ENCODE peak calls at places on chromosomes 12 and 14, in eight cellular contexts. R is PC-9, N is endothelial cell of umbilical vein, I is transverse colon, W is stomach, S is thoracic aorta, X is HCT116, P is upper lobe of right lung. V is an unnamed sample. For H3K4me1, the result is how much of the 10 kb centered on the place peaks cover.

GRCh38 chr14:72986214-72986613 is 40.7 kb downstream of the ZFYVE1 start:
- DNase-seq in N (no peak), X (no peak), S (no peak), I (no peak), W (no peak), P (no peak), R (no peak), V (no peak)

GRCh38 chr12:16531623-16532022 is 74.3 kb downstream of the LMO3 start:
- DNase-seq in N (no peak), X (no peak), P (no peak), I (peak), W (peak), R (no peak), S (no peak), V (no peak)

GRCh38 chr12:39048395-39048794 is 143.0 kb upstream of the CPNE8 start:
- DNase-seq in X (no peak), W (no peak), P (no peak), S (no peak), R (no peak), N (no peak), I (no peak), V (no peak)

GRCh38 chr14:49687942-49688700 is at the start of gene POLE2:
- DNase-seq in S (peak), R (peak), P (peak), X (peak), N (peak), W (peak), I (peak), V (peak)

GRCh38 chr12:43976027-43976426 is 140.1 kb downstream of the TMEM117 start:
- DNase-seq in I (no peak), W (no peak), P (no peak), R (no peak), S (no peak), X (no peak), N (no peak), V (no peak)

GRCh38 chr12:2973566-2973965 is 14.4 kb downstream of the TEAD4 start:
- DNase-seq in N (no peak), X (no peak), R (no peak), P (no peak), I (no peak), S (no peak), W (no peak), V (no peak)

GRCh38 chr12:53508534-53509199 is 1.4 kb upstream of the NPFF start:
- DNase-seq in I (peak), N (peak), S (peak), R (peak), X (no peak), P (peak), W (peak), V (no peak)

GRCh38 chr12:101901782-101902181 is 24.4 kb downstream of the DRAM1 start:
- DNase-seq in R (no peak), P (no peak), S (no peak), X (no peak), N (no peak), W (no peak), I (no peak), V (no peak)

GRCh38 chr14:58966991-58967390 is 221.5 kb upstream of the DAAM1 start:
- DNase-seq in P (no peak), I (no peak), X (no peak), N (no peak), R (no peak), S (no peak), W (no peak), V (no peak)

GRCh38 chr12:99063182-99063581 is 418.1 kb downstream of the APAF1 start:
- DNase-seq in I (no peak), S (no peak), N (no peak), P (no peak), R (no peak), W (no peak), X (no peak), V (no peak)

GRCh38 chr12:70418101-70418500 is 52.0 kb downstream of the KCNMB4 start:
- DNase-seq in S (no peak), R (no peak), X (no peak), P (no peak), W (no peak), N (no peak), I (no peak), V (no peak)

GRCh38 chr12:43621262-43621661 is 69.3 kb upstream of the ADAMTS20 start:
- DNase-seq in R (no peak), I (no peak), W (no peak), N (no peak), P (no peak), S (no peak), X (no peak), V (no peak)

GRCh38 chr12:8609061-8609570 is 3.5 kb downstream of the AICDA start:
- DNase-seq in W (no peak), N (peak), R (peak), S (no peak), P (no peak), I (no peak), X (peak), V (no peak)

GRCh38 chr12:88266851-88267360 is 124.8 kb downstream of the TMTC3 start:
- DNase-seq in W (no peak), I (no peak), R (no peak), X (no peak), S (no peak), P (no peak), N (no peak), V (no peak)

GRCh38 chr14:81164167-81164774 is 56.5 kb downstream of the GTF2A1 start:
- DNase-seq in N (peak), P (no peak), X (peak), I (peak), S (no peak), R (peak), W (peak), V (no peak)

GRCh38 chr14:98234208-98234607 is 1037.8 kb downstream of the BCL11B start:
- DNase-seq in X (no peak), S (no peak), I (no peak), N (no peak), R (no peak), W (no peak), P (no peak), V (no peak)

GRCh38 chr14:99757331-99758070 is 35.7 kb upstream of the EML1 start:
- DNase-seq in X (peak), N (peak), I (no peak), S (no peak), W (no peak), P (peak), R (no peak), V (peak)

GRCh38 chr12:106342397-106343212 is 14.9 kb upstream of the POLR3B start:
- DNase-seq in X (no peak), S (peak), N (peak), P (no peak), R (peak), I (peak), W (peak), V (no peak)

GRCh38 chr14:76727403-76727802 is 33.9 kb upstream of the VASH1 start:
- DNase-seq in R (no peak), N (no peak), X (no peak), P (no peak), S (no peak), W (no peak), I (no peak), V (no peak)

GRCh38 chr12:28156804-28157203 is 33.5 kb upstream of the CCDC91 start:
- DNase-seq in X (no peak), S (no peak), P (no peak), I (no peak), W (no peak), N (no peak), R (no peak), V (no peak)

GRCh38 chr14:36129181-36129580 is 47.3 kb downstream of the PTCSC3 start:
- DNase-seq in I (no peak), X (peak), P (no peak), W (no peak), N (no peak), S (no peak), R (peak), V (no peak)

GRCh38 chr12:33427071-33427470 is 12.5 kb downstream of the SYT10 start:
- DNase-seq in I (no peak), N (no peak), W (no peak), X (no peak), P (no peak), R (no peak), S (no peak), V (no peak)

GRCh38 chr12:68538722-68539614 is 71.7 kb upstream of the RAP1B start:
- DNase-seq in S (peak), I (peak), P (no peak), R (no peak), W (peak), X (no peak), N (peak), V (no peak)

GRCh38 chr12:34402899-34403705 is 380.8 kb downstream of the ALG10 start:
- DNase-seq in R (no peak), P (peak), W (peak), S (no peak), N (no peak), X (no peak), I (peak), V (peak)

GRCh38 chr12:27975222-27976136 is 2.9 kb upstream of the PTHLH start:
- DNase-seq in R (peak), X (no peak), P (no peak), S (no peak), I (no peak), N (peak), W (no peak), V (peak)

GRCh38 chr14:68784298-68784910 is 8.5 kb downstream of the ZFP36L1 start:
- DNase-seq in X (no peak), S (no peak), W (peak), R (no peak), N (peak), I (peak), P (peak), V (no peak)

GRCh38 chr12:108854453-108855283 is 2.7 kb downstream of the SSH1 start:
- DNase-seq in R (peak), X (peak), S (peak), I (no peak), P (peak), W (no peak), N (peak), V (no peak)

GRCh38 chr14:52267501-52268190 is at the start of gene PTGDR:
- DNase-seq in I (peak), W (peak), X (no peak), S (no peak), N (no peak), P (peak), R (peak), V (no peak)

GRCh38 chr12:32437095-32437515 is 37.7 kb downstream of the FGD4 start:
- DNase-seq in N (peak), P (no peak), R (peak), X (peak), I (no peak), S (no peak), W (no peak), V (peak)

GRCh38 chr12:126895946-126896520 is 1370.9 kb upstream of the TMEM132C start:
- DNase-seq in P (no peak), W (no peak), X (no peak), R (no peak), S (no peak), I (no peak), N (no peak), V (no peak)

GRCh38 chr12:3564411-3564810 is 73.4 kb downstream of the PRMT8 start:
- DNase-seq in P (no peak), R (no peak), S (no peak), I (no peak), N (no peak), X (no peak), W (no peak), V (no peak)

GRCh38 chr14:103624860-103625259 is 4.2 kb upstream of the KLC1 start:
- DNase-seq in N (peak), S (peak), X (peak), W (peak), I (peak), R (peak), P (peak), V (peak)

GRCh38 chr14:59576332-59577294 is at the start of gene CCDC175:
- DNase-seq in N (peak), P (peak), R (peak), S (peak), I (peak), W (peak), X (peak), V (peak)

GRCh38 chr12:122981036-122981471 is 573 bp downstream of the ARL6IP4 start:
- DNase-seq in S (no peak), W (no peak), I (no peak), P (no peak), X (no peak), N (peak), R (no peak), V (peak)

GRCh38 chr12:15227004-15227679 is 5.9 kb upstream of the RERG start:
- DNase-seq in X (peak), I (peak), R (peak), P (no peak), S (no peak), N (peak), W (peak), V (no peak)

GRCh38 chr12:124713041-124713435 is 145.6 kb upstream of the NCOR2 start:
- DNase-seq in W (peak), S (no peak), R (no peak), P (peak), N (peak), I (peak), X (no peak), V (no peak)
- H3K4me3 ChIP-seq in W (peak), S (peak), R (no peak), P (peak), N (no peak), I (no peak), X (no peak), V (no peak)

DNA sequence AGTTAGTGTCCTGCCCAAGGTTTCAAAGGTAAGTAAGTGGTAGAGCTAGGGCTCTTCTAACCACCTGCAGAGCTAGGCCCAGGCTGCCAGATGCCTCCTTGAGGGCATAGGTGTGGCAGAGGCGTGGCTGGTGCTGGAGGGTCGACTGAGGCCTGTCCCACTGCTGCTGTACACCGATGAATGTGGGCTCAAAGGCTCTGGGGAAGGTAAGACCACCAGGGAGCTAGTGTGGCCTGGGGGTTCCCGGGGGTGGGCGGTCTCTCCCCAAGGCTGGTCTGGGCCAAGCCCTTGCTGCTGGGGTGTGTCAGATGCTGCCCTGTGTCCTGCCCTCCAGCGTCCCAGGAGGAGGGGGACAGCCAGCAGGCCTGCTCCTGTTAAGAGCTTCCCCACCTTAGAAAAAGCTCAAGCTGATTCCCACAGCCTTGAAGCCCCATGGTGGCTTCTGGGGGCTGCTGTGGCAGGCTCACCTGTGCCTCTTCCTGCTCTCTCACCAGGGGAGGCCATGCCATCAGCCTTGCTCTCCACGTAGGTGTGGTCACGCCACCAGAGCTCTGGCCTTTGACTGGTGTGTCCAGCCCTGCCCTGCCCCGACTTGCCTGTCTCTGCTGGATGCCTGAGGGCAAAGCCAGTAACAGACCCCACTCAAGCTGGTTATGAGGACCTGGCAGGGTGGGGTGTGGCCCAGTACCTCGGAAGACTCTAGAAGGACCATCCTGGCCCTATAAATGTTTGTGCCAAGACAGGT is 36.8 kb downstream of the SH2B3 start:
- DNase-seq in I (peak), S (no peak), N (no peak), R (no peak), W (no peak), X (no peak), P (peak), V (no peak)
- H3K4me1 ChIP-seq in I (half or more), S (half or more), N (half or more), R (under half), W (half or more), X (under half), P (half or more), V (under half)

GRCh38 chr12:56130876-56131275 is 2.8 kb downstream of the ESYT1 start:
- DNase-seq in P (no peak), N (no peak), I (no peak), S (no peak), R (no peak), W (no peak), X (no peak), V (no peak)
- TF ChIP-seq CTCF in P (no peak), N (no peak), I (no peak), S (no peak), R (no peak), W (no peak), X (no peak), V (no peak)

GRCh38 chr12:6773662-6774351 is 1.5 kb downstream of the LAG3 start:
- DNase-seq in P (no peak), R (no peak), W (no peak), N (no peak), S (no peak), I (no peak), X (no peak), V (no peak)
- H3K4me3 ChIP-seq in P (peak), R (no peak), W (peak), N (no peak), S (peak), I (peak), X (no peak), V (no peak)

GRCh38 chr12:104167519-104168458 is 29.8 kb upstream of the NFYB start:
- DNase-seq in S (no peak), R (no peak), I (no peak), N (no peak), P (no peak), W (no peak), X (no peak), V (no peak)

GRCh38 chr12:104171785-104172563 is 34.0 kb upstream of the NFYB start:
- DNase-seq in X (no peak), W (no peak), N (no peak), R (no peak), P (no peak), I (no peak), S (no peak), V (no peak)

GRCh38 chr12:104166465-104166864 is 28.5 kb upstream of the NFYB start:
- DNase-seq in P (no peak), N (no peak), S (no peak), W (no peak), I (no peak), X (no peak), R (no peak), V (no peak)

GRCh38 chr12:104165801-104166200 is 27.8 kb upstream of the NFYB start:
- DNase-seq in I (no peak), N (peak), X (no peak), S (no peak), R (no peak), P (no peak), W (no peak), V (no peak)

GRCh38 chr12:104168596-104168995 is 30.6 kb upstream of the NFYB start:
- DNase-seq in W (no peak), N (no peak), R (no peak), I (no peak), S (no peak), P (no peak), X (no peak), V (no peak)
- H3K4me1 ChIP-seq in W (under half), N (under half), R (under half), I (under half), S (under half), P (under half), X (under half), V (under half)

DNA sequence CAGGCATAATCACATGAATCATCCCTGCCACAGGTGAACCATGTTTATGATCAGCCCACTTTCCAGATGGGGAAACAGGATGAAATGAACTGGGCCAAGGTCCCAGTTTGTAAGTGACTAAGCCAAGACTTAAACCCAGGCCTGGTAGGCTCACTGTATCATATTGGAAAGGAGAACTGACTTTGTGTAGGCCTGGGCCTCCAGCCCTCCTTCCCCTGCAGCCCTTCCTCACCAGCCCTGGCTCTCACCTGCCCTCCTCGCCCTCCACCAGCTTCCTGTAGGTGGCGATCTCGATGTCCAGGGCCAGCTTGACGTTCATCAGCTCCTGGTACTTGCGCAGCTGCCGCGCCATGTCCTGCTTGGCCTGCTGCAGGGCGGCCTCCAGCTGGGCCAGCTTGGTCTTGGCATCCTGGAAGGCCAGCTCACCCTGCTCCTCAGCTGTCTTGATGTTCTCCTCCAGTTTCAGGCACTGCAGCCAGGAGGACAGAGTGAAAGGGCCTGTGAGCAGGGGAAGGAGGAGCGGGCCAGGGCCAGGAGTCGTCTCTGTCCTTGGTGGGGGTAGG is 19.8 kb downstream of the KRT80 start:
- DNase-seq in I (peak), X (no peak), W (peak), R (peak), P (peak), S (no peak), N (no peak), V (no peak)
- TF ChIP-seq CTCF in I (peak), X (peak), W (peak), R (peak), P (peak), S (no peak), N (peak), V (peak)

GRCh38 chr14:23071975-23072539 is 14.7 kb upstream of the CDH24 start:
- DNase-seq in X (no peak), I (no peak), S (no peak), R (peak), P (no peak), N (no peak), W (no peak), V (peak)
- H3K4me3 ChIP-seq in X (peak), I (no peak), S (peak), R (peak), P (peak), N (no peak), W (peak), V (peak)